ENCODE peak calls at places on chromosomes 7 and 10, in five cellular contexts. One of them, this sample, is unnamed.
A peak's percentile ranks its signal among the peaks of the same experiment; 100 is the strongest.

GRCh38 chr7:69597278-69598076 is 798 bp upstream of the AUTS2 start:
- DNase-seq in SK-N-MC: no peak
- DNase-seq in heart right ventricle: peak; percentile 57
- DNase-seq in pancreas: peak; percentile 25
- DNase-seq in neural progenitor cell: peak; percentile 51
- DNase-seq in this sample: peak; percentile 55

GRCh38 chr7:18520450-18521235 is 25.1 kb downstream of the HDAC9 start:
- DNase-seq in neural progenitor cell: no peak
- DNase-seq in heart right ventricle: no peak
- DNase-seq in pancreas: no peak
- DNase-seq in SK-N-MC: no peak
- DNase-seq in this sample: no peak

GRCh38 chr7:129091484-129092002 is 36.6 kb upstream of the TNPO3 start:
- DNase-seq in neural progenitor cell: peak; percentile 90
- DNase-seq in pancreas: peak; percentile 75
- DNase-seq in SK-N-MC: no peak
- DNase-seq in heart right ventricle: peak; percentile 80
- DNase-seq in this sample: peak; percentile 93

GRCh38 chr10:63553031-63553430 is 31.8 kb downstream of the REEP3 start:
- DNase-seq in pancreas: no peak
- DNase-seq in heart right ventricle: no peak
- DNase-seq in neural progenitor cell: no peak
- DNase-seq in SK-N-MC: no peak
- DNase-seq in this sample: no peak

GRCh38 chr7:151125835-151126481 is 39.7 kb downstream of the AGAP3 start:
- DNase-seq in pancreas: no peak
- DNase-seq in heart right ventricle: no peak
- DNase-seq in SK-N-MC: no peak
- DNase-seq in neural progenitor cell: peak; percentile 80
- DNase-seq in this sample: no peak

GRCh38 chr7:1124816-1125602 is 35.0 kb downstream of the ZFAND2A start:
- DNase-seq in heart right ventricle: no peak
- DNase-seq in neural progenitor cell: no peak
- DNase-seq in SK-N-MC: no peak
- DNase-seq in pancreas: no peak
- DNase-seq in this sample: no peak

GRCh38 chr7:80136276-80137045 is 1.8 kb downstream of the GNAI1 start:
- DNase-seq in heart right ventricle: no peak
- DNase-seq in SK-N-MC: no peak
- DNase-seq in neural progenitor cell: peak; percentile 13
- DNase-seq in pancreas: no peak
- DNase-seq in this sample: no peak

GRCh38 chr7:36036590-36036989 is 116.5 kb upstream of the EEPD1 start:
- DNase-seq in heart right ventricle: peak; percentile 21
- DNase-seq in pancreas: peak; percentile 16
- DNase-seq in SK-N-MC: no peak
- DNase-seq in neural progenitor cell: no peak
- DNase-seq in this sample: no peak

GRCh38 chr10:4650572-4650971 is 175.4 kb upstream of the AKR1E2 start:
- DNase-seq in pancreas: no peak
- DNase-seq in heart right ventricle: no peak
- DNase-seq in SK-N-MC: no peak
- DNase-seq in neural progenitor cell: no peak
- DNase-seq in this sample: no peak

GRCh38 chr10:69337312-69338132 is 59.2 kb downstream of the HK1 start:
- DNase-seq in pancreas: no peak
- DNase-seq in SK-N-MC: peak; percentile 26
- DNase-seq in heart right ventricle: peak; percentile 53
- DNase-seq in neural progenitor cell: no peak
- DNase-seq in this sample: no peak

GRCh38 chr7:7761974-7762769 is 43.8 kb upstream of the RPA3 start:
- DNase-seq in heart right ventricle: no peak
- DNase-seq in neural progenitor cell: no peak
- DNase-seq in SK-N-MC: no peak
- DNase-seq in pancreas: no peak
- DNase-seq in this sample: no peak

GRCh38 chr10:115417585-115418265 is 324.6 kb downstream of the ATRNL1 start:
- DNase-seq in pancreas: peak; percentile 7
- DNase-seq in heart right ventricle: no peak
- DNase-seq in neural progenitor cell: peak; percentile 81
- DNase-seq in SK-N-MC: no peak
- DNase-seq in this sample: no peak

GRCh38 chr7:135403302-135403701 is 106.6 kb downstream of the CNOT4 start:
- DNase-seq in heart right ventricle: no peak
- DNase-seq in pancreas: no peak
- DNase-seq in SK-N-MC: no peak
- DNase-seq in neural progenitor cell: no peak
- DNase-seq in this sample: no peak

GRCh38 chr7:10910447-10910846 is 63.2 kb upstream of the PHF14 start:
- DNase-seq in SK-N-MC: no peak
- DNase-seq in heart right ventricle: no peak
- DNase-seq in pancreas: no peak
- DNase-seq in neural progenitor cell: no peak
- DNase-seq in this sample: no peak

GRCh38 chr7:32259917-32260596 is 189.8 kb upstream of the PDE1C start:
- DNase-seq in heart right ventricle: no peak
- DNase-seq in pancreas: peak; percentile 10
- DNase-seq in SK-N-MC: no peak
- DNase-seq in neural progenitor cell: no peak
- DNase-seq in this sample: no peak

GRCh38 chr10:68330852-68331454 is 911 bp upstream of the HNRNPH3 start:
- DNase-seq in neural progenitor cell: peak; percentile 9
- DNase-seq in pancreas: peak; percentile 29
- DNase-seq in heart right ventricle: peak; percentile 21
- DNase-seq in SK-N-MC: no peak
- DNase-seq in this sample: peak; percentile 23

GRCh38 chr10:5720182-5720581 is 35.5 kb downstream of the TASOR2 start:
- DNase-seq in pancreas: no peak
- DNase-seq in heart right ventricle: no peak
- DNase-seq in SK-N-MC: no peak
- DNase-seq in neural progenitor cell: no peak
- DNase-seq in this sample: no peak

GRCh38 chr7:93575555-93576397 is 1.3 kb upstream of the CALCR start:
- DNase-seq in pancreas: no peak
- DNase-seq in SK-N-MC: no peak
- DNase-seq in heart right ventricle: no peak
- DNase-seq in neural progenitor cell: peak; percentile 44
- DNase-seq in this sample: no peak

GRCh38 chr10:131764929-131765328 is 135.9 kb upstream of the PPP2R2D start:
- DNase-seq in heart right ventricle: no peak
- DNase-seq in pancreas: no peak
- DNase-seq in SK-N-MC: no peak
- DNase-seq in neural progenitor cell: no peak
- DNase-seq in this sample: no peak

GRCh38 chr10:69472544-69472943 is 21.3 kb downstream of the TSPAN15 start:
- DNase-seq in neural progenitor cell: no peak
- DNase-seq in pancreas: no peak
- DNase-seq in heart right ventricle: no peak
- DNase-seq in SK-N-MC: no peak
- DNase-seq in this sample: no peak

GRCh38 chr10:5033061-5033770 is 29.6 kb upstream of the AKR1C2 start:
- DNase-seq in heart right ventricle: no peak
- DNase-seq in pancreas: no peak
- DNase-seq in neural progenitor cell: no peak
- DNase-seq in SK-N-MC: no peak
- DNase-seq in this sample: no peak

GRCh38 chr7:69295971-69296370 is 302.3 kb upstream of the AUTS2 start:
- DNase-seq in heart right ventricle: no peak
- DNase-seq in neural progenitor cell: no peak
- DNase-seq in pancreas: no peak
- DNase-seq in SK-N-MC: no peak
- DNase-seq in this sample: no peak

GRCh38 chr10:96352587-96352986 is 6.2 kb downstream of the OPALIN start:
- DNase-seq in SK-N-MC: no peak
- DNase-seq in neural progenitor cell: no peak
- DNase-seq in pancreas: no peak
- DNase-seq in heart right ventricle: no peak
- DNase-seq in this sample: peak; percentile 59

GRCh38 chr10:62554632-62555199 is 180.5 kb downstream of the ZNF365 start:
- DNase-seq in heart right ventricle: no peak
- DNase-seq in neural progenitor cell: peak; percentile 63
- DNase-seq in SK-N-MC: no peak
- DNase-seq in pancreas: no peak
- DNase-seq in this sample: no peak

GRCh38 chr7:136741941-136742340 is 126.5 kb upstream of the CHRM2 start:
- DNase-seq in neural progenitor cell: no peak
- DNase-seq in pancreas: no peak
- DNase-seq in heart right ventricle: no peak
- DNase-seq in SK-N-MC: no peak
- DNase-seq in this sample: no peak

GRCh38 chr10:61110188-61110844 is 166.3 kb upstream of the RHOBTB1 start:
- DNase-seq in SK-N-MC: no peak
- DNase-seq in neural progenitor cell: no peak
- DNase-seq in pancreas: no peak
- DNase-seq in heart right ventricle: no peak
- DNase-seq in this sample: no peak

GRCh38 chr10:86248062-86248461 is 118.5 kb downstream of the GRID1 start:
- DNase-seq in neural progenitor cell: no peak
- DNase-seq in heart right ventricle: no peak
- DNase-seq in pancreas: no peak
- DNase-seq in SK-N-MC: no peak
- DNase-seq in this sample: no peak

GRCh38 chr10:74909665-74910064 is 83.3 kb downstream of the KAT6B start:
- DNase-seq in neural progenitor cell: no peak
- DNase-seq in SK-N-MC: no peak
- DNase-seq in pancreas: no peak
- DNase-seq in heart right ventricle: no peak
- DNase-seq in this sample: no peak

GRCh38 chr10:131240691-131241090 is 70.8 kb downstream of the TCERG1L start:
- DNase-seq in heart right ventricle: no peak
- DNase-seq in pancreas: no peak
- DNase-seq in neural progenitor cell: no peak
- DNase-seq in SK-N-MC: no peak
- DNase-seq in this sample: no peak

GRCh38 chr7:113810108-113810748 is 108.6 kb downstream of the PPP1R3A start:
- DNase-seq in SK-N-MC: no peak
- DNase-seq in heart right ventricle: no peak
- DNase-seq in neural progenitor cell: no peak
- DNase-seq in pancreas: no peak
- DNase-seq in this sample: no peak

GRCh38 chr7:77788327-77788902 is 9.8 kb downstream of the TMEM60 start:
- DNase-seq in SK-N-MC: no peak
- DNase-seq in pancreas: no peak
- DNase-seq in heart right ventricle: no peak
- DNase-seq in neural progenitor cell: no peak
- DNase-seq in this sample: no peak

GRCh38 chr10:129969528-129970264 is 5.6 kb upstream of the EBF3 start:
- DNase-seq in heart right ventricle: no peak
- DNase-seq in neural progenitor cell: peak; percentile 64
- DNase-seq in SK-N-MC: no peak
- DNase-seq in pancreas: no peak
- DNase-seq in this sample: no peak

GRCh38 chr7:131011437-131011752 is 277.4 kb upstream of the KLF14 start:
- DNase-seq in SK-N-MC: no peak
- DNase-seq in pancreas: no peak
- DNase-seq in neural progenitor cell: no peak
- DNase-seq in heart right ventricle: peak; percentile 25
- DNase-seq in this sample: no peak

GRCh38 chr7:36303202-36304098 is 86.2 kb upstream of the ANLN start:
- DNase-seq in pancreas: peak; percentile 87
- DNase-seq in neural progenitor cell: peak; percentile 57
- DNase-seq in SK-N-MC: no peak
- DNase-seq in heart right ventricle: peak; percentile 84
- DNase-seq in this sample: peak; percentile 49

GRCh38 chr10:123795846-123796590 is 95.6 kb downstream of the CPXM2 start:
- DNase-seq in neural progenitor cell: no peak
- DNase-seq in SK-N-MC: no peak
- DNase-seq in pancreas: no peak
- DNase-seq in heart right ventricle: no peak
- DNase-seq in this sample: no peak

GRCh38 chr7:135910393-135911036 is 66.6 kb downstream of the MTPN start:
- DNase-seq in SK-N-MC: no peak
- DNase-seq in heart right ventricle: no peak
- DNase-seq in pancreas: no peak
- DNase-seq in neural progenitor cell: no peak
- DNase-seq in this sample: no peak

GRCh38 chr7:79781716-79782115 is 328.2 kb upstream of the MAGI2 start:
- DNase-seq in SK-N-MC: no peak
- DNase-seq in heart right ventricle: no peak
- DNase-seq in pancreas: no peak
- DNase-seq in neural progenitor cell: no peak
- DNase-seq in this sample: no peak

GRCh38 chr7:124701955-124702354 is 63.6 kb downstream of the GPR37 start:
- DNase-seq in pancreas: no peak
- DNase-seq in SK-N-MC: no peak
- DNase-seq in neural progenitor cell: no peak
- DNase-seq in heart right ventricle: no peak
- DNase-seq in this sample: no peak
- H3K27ac ChIP-seq in pancreas: no peak overlapping the region
- H3K27ac ChIP-seq in SK-N-MC: peak overlapping the region; percentile 86
- H3K27ac ChIP-seq in neural progenitor cell: no peak overlapping the region
- H3K27ac ChIP-seq in heart right ventricle: no peak overlapping the region
- H3K27ac ChIP-seq in this sample: no peak overlapping the region

DNA sequence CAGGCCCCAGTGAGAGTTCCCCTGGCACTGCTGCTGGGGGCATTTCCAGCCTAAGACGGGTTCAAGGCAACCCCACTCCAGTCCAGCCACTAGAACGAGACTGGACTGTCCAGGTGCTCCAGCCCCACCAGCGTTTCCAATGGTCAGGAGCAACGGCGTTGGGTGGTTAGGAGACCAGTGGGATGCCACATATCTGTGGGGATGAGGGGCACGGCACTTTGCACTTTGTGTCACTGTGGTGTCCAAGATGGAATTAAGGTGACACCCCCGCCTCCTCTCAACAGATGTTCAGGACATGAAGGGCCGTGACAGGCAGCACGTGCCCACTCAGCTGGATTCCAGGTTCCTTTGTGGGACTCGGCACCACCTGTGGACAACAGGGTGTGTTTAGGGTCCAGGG is 138.9 kb downstream of the PTPRN2 start:
- DNase-seq in pancreas: no peak
- DNase-seq in heart right ventricle: no peak
- DNase-seq in neural progenitor cell: no peak
- DNase-seq in SK-N-MC: no peak
- DNase-seq in this sample: no peak
- H3K27ac ChIP-seq in pancreas: no peak overlapping the region
- H3K27ac ChIP-seq in heart right ventricle: no peak overlapping the region
- H3K27ac ChIP-seq in neural progenitor cell: no peak overlapping the region
- H3K27ac ChIP-seq in SK-N-MC: no peak overlapping the region
- H3K27ac ChIP-seq in this sample: no peak overlapping the region

GRCh38 chr10:18140957-18141888 is 999 bp downstream of the CACNB2 start:
- DNase-seq in SK-N-MC: no peak
- DNase-seq in pancreas: peak; percentile 27
- DNase-seq in heart right ventricle: peak; percentile 14
- DNase-seq in neural progenitor cell: peak; percentile 13
- DNase-seq in this sample: peak; percentile 46
- H3K27ac ChIP-seq in SK-N-MC: peak overlapping the region; percentile 70
- H3K27ac ChIP-seq in pancreas: peak overlapping the region; percentile 73
- H3K27ac ChIP-seq in heart right ventricle: peak overlapping the region; percentile 83
- H3K27ac ChIP-seq in neural progenitor cell: no peak overlapping the region
- H3K27ac ChIP-seq in this sample: peak overlapping the region; percentile 36

GRCh38 chr10:7269988-7270387 is 140.8 kb downstream of the SFMBT2 start:
- DNase-seq in heart right ventricle: no peak
- DNase-seq in neural progenitor cell: no peak
- DNase-seq in SK-N-MC: no peak
- DNase-seq in pancreas: no peak
- DNase-seq in this sample: no peak
- H3K27ac ChIP-seq in heart right ventricle: no peak overlapping the region
- H3K27ac ChIP-seq in neural progenitor cell: no peak overlapping the region
- H3K27ac ChIP-seq in SK-N-MC: no peak overlapping the region
- H3K27ac ChIP-seq in pancreas: no peak overlapping the region
- H3K27ac ChIP-seq in this sample: no peak overlapping the region

GRCh38 chr10:122062831-122063674 is 74.1 kb downstream of the TACC2 start:
- DNase-seq in neural progenitor cell: peak; percentile 47
- DNase-seq in SK-N-MC: no peak
- DNase-seq in heart right ventricle: peak; percentile 80
- DNase-seq in pancreas: peak; percentile 88
- DNase-seq in this sample: peak; percentile 84
- H3K27ac ChIP-seq in neural progenitor cell: no peak overlapping the region
- H3K27ac ChIP-seq in SK-N-MC: no peak overlapping the region
- H3K27ac ChIP-seq in heart right ventricle: peak overlapping the region; percentile 90
- H3K27ac ChIP-seq in pancreas: peak overlapping the region; percentile 56
- H3K27ac ChIP-seq in this sample: no peak overlapping the region